ENCODE peak calls at places on chromosomes 4 and X, in eight cellular contexts. C is fibroblast of pulmonary artery, J is esophagus muscularis mucosa, R is astrocyte of the cerebellum, K is body of pancreas, P is fibroblast of lung, I is GM12865, F is left ventricle myocardium inferior. V is an unnamed sample.

GRCh38 chr4:118337954-118338353 is 14.8 kb downstream of the PRSS12 start:
- DNase-seq in C (no peak), J (no peak), R (no peak), K (no peak), P (no peak), I (no peak), F (no peak), V (no peak)

GRCh38 chrX:115898382-115899001 is 272.1 kb upstream of the AGTR2 start:
- DNase-seq in C (no peak), J (no peak), R (no peak), K (peak; percentile 95), P (no peak), I (peak; percentile 21), F (no peak), V (no peak)

GRCh38 chr4:178105223-178105622 is 663.0 kb upstream of the AGA start:
- DNase-seq in C (no peak), J (no peak), R (no peak), K (no peak), P (no peak), I (no peak), F (no peak), V (no peak)

GRCh38 chr4:139528377-139529005 is 27.5 kb downstream of the SETD7 start:
- DNase-seq in C (peak; percentile 93), J (no peak), R (peak; percentile 76), K (no peak), P (peak; percentile 91), I (peak; percentile 79), F (peak; percentile 71), V (peak; percentile 63)

GRCh38 chr4:63563288-63564014 is 845.8 kb downstream of the TECRL start:
- DNase-seq in C (no peak), J (no peak), R (no peak), K (no peak), P (no peak), I (no peak), F (no peak), V (no peak)

GRCh38 chr4:84167089-84167488 is 332.0 kb downstream of the NKX6-1 start:
- DNase-seq in C (no peak), J (no peak), R (no peak), K (no peak), P (no peak), I (no peak), F (no peak), V (no peak)

GRCh38 chrX:149121526-149121925 is 383.6 kb downstream of the IDS start:
- DNase-seq in C (no peak), J (no peak), R (no peak), K (no peak), P (no peak), I (peak; percentile 51), F (no peak), V (no peak)

GRCh38 chrX:1190596-1191145 is 21.8 kb downstream of the CRLF2 start:
- DNase-seq in C (no peak), J (peak; percentile 55), R (no peak), K (no peak), P (no peak), I (no peak), F (no peak), V (no peak)

GRCh38 chr4:155007660-155008176 is 200.7 kb upstream of the NPY2R start:
- DNase-seq in C (peak; percentile 56), J (no peak), R (no peak), K (no peak), P (no peak), I (no peak), F (no peak), V (no peak)

GRCh38 chrX:63350551-63350950 is 581 bp downstream of the SPIN4 start:
- DNase-seq in C (no peak), J (no peak), R (no peak), K (peak; percentile 25), P (peak; percentile 22), I (peak; percentile 46), F (no peak), V (peak; percentile 4)

DNA sequence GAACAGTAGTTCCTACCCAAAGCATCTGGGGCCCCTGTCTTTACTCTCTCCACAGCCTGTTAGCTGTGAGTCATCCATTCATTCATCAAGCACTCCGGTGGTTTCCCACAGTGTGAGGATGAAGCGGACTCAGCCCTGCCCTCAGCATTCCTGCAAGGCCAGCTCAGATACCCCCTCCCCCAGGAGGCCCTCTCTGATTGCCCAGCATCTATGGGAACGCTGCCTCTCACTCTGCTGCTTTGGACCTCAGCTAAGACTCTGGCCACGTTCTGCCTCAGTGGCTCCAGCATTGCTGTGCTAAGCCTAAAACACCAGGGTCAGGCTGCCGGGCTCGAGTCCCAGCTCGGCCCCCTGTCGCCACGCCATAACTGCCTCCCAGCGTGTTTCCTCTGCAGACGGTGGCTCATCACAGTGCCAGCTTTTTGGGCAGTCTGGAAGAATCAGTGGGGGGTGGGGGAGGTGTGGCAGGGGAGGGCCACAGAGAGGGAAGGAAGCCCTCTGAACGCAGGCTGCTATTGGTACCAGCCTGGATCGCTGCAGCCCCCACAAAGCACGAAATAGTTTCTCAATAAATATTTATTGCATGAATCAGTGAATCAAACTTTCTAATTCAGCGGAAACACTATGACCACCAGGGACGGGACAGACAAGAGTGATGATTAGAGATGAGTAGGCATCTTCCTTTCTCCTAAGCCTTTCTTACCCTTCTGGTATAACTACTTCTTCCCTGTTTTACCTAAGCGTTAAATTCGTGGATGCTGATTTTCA is 74.4 kb downstream of the SORCS2 start:
- DNase-seq in C (peak; percentile 63), J (no peak), R (peak; percentile 40), K (no peak), P (peak; percentile 95), I (no peak), F (no peak), V (peak; percentile 42)
- H3K4me3 ChIP-seq in C (no peak overlapping the region), J (no peak overlapping the region), R (no peak overlapping the region), K (no peak overlapping the region), P (no peak overlapping the region), I (no peak overlapping the region), F (no peak overlapping the region), V (no peak overlapping the region)

DNA sequence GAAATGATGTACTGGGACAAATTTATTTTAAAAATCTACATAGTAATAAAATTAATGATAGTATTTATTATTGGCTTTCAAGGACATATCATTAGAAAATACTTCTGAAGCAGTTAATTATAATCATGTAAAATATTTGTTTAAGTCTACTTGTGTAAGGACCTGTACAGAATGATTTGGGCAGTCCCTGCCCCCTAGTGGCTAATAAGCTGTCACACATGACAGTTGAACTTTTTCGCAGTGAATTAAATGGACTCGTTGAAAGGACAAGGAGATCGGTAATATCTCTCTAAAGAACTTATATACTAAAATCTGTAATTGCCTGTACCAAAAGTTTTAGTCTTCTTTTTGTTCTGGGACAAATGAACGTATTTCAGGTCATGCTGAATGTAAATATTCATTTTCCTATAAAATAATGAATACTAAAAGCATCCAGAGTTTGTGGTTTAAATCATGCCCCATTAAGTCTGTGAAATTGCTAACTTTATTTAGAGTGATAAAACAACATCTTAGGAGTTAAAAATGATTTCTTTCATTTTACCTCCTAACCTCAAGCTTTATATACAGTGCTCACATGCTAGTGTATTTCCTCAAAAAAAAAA is 13.6 kb downstream of the EXOC1 start:
- DNase-seq in C (peak; percentile 76), J (no peak), R (peak; percentile 41), K (peak; percentile 29), P (peak; percentile 73), I (peak; percentile 73), F (no peak), V (peak; percentile 9)
- TF ChIP-seq CTCF in C (peak; percentile 90), J (peak; percentile 83), R (peak; percentile 79), K (peak; percentile 81), P (peak; percentile 86), I (peak; percentile 79), F (peak; percentile 91), V (peak; percentile 77)

DNA sequence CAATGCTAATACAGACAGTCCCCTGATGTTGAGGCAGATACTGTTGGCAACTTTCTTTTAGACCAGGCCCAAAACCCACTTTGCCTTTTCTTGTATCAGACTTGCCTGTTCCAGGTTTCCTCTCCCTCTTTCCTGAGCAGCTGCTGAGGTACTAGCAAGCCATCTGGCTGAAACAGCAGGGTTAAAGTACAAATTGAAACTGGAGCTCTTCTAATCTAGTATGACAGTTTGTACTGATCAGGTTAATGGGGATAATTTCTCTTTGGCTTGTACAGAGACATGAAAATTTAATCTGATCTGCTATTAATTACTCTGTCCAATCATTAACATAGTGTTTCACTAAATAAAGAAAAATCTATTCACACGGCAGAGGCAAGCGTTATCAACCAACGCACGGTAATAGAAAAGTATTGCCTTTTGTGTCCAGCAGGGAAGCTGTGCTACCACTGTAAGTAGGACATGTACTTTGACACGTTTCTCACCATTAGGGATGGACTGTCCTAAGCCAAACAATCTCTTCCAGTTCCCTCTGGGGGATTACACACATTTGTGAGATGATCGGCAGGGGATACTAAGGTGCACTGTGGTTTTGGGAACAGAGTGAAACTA is 71.1 kb downstream of the IGSF1 start:
- DNase-seq in C (no peak), J (no peak), R (no peak), K (no peak), P (no peak), I (no peak), F (no peak), V (no peak)
- H3K4me3 ChIP-seq in C (no peak overlapping the region), J (no peak overlapping the region), R (no peak overlapping the region), K (no peak overlapping the region), P (no peak overlapping the region), I (no peak overlapping the region), F (no peak overlapping the region), V (no peak overlapping the region)

GRCh38 chrX:12961191-12961718 is 13.7 kb upstream of the TMSB4X start:
- DNase-seq in C (no peak), J (no peak), R (no peak), K (no peak), P (no peak), I (no peak), F (no peak), V (no peak)
- TF ChIP-seq CTCF in C (no peak), J (no peak), R (no peak), K (no peak), P (no peak), I (no peak), F (no peak), V (no peak)

GRCh38 chrX:137432609-137433008 is 133.3 kb upstream of the ZIC3 start:
- DNase-seq in C (no peak), J (no peak), R (peak; percentile 5), K (no peak), P (no peak), I (peak; percentile 39), F (no peak), V (no peak)

GRCh38 chrX:137428777-137429564 is 137.0 kb upstream of the ZIC3 start:
- DNase-seq in C (no peak), J (no peak), R (no peak), K (no peak), P (no peak), I (no peak), F (no peak), V (no peak)

GRCh38 chrX:137430984-137431475 is 134.9 kb upstream of the ZIC3 start:
- DNase-seq in C (no peak), J (no peak), R (no peak), K (no peak), P (no peak), I (no peak), F (no peak), V (no peak)

GRCh38 chrX:137430301-137430700 is 135.6 kb upstream of the ZIC3 start:
- DNase-seq in C (no peak), J (no peak), R (no peak), K (no peak), P (no peak), I (no peak), F (no peak), V (no peak)

GRCh38 chrX:137431693-137432488 is 134.0 kb upstream of the ZIC3 start:
- DNase-seq in C (no peak), J (no peak), R (no peak), K (no peak), P (no peak), I (no peak), F (no peak), V (no peak)
- H3K4me3 ChIP-seq in C (no peak overlapping the region), J (no peak overlapping the region), R (no peak overlapping the region), K (no peak overlapping the region), P (no peak overlapping the region), I (no peak overlapping the region), F (no peak overlapping the region), V (no peak overlapping the region)